ENCODE peak calls at places on chromosome 11, in nine cellular contexts. K is HCT116, Z is heart left ventricle, O is sigmoid colon, L is IMR-90, T is GM12892, F is lower leg skin, U is H54, G is GM12891. H is an unnamed sample.

GRCh38 chr11:15159085-15159484 is 44.4 kb downstream of the INSC start:
- DNase-seq in L (peak; percentile 49), F (no peak), U (peak; percentile 18), Z (no peak), T (no peak), K (peak; percentile 28), O (no peak), G (peak; percentile 18), H (no peak)

GRCh38 chr11:126339866-126340434 is 15.5 kb upstream of the ST3GAL4 start:
- DNase-seq in K (no peak), T (no peak), F (no peak), O (peak; percentile 88), Z (peak; percentile 76), L (peak; percentile 62), U (no peak), G (no peak), H (no peak)

GRCh38 chr11:107018902-107019493 is 722 bp upstream of the GUCY1A2 start:
- DNase-seq in Z (peak; percentile 58), O (peak; percentile 66), U (peak; percentile 47), F (peak; percentile 30), K (no peak), G (peak; percentile 13), L (peak; percentile 61), T (peak; percentile 13), H (peak; percentile 32)

GRCh38 chr11:77065878-77066228 is 918 bp upstream of the CAPN5 start:
- DNase-seq in T (no peak), Z (no peak), F (peak; percentile 31), O (peak; percentile 81), U (no peak), G (no peak), L (peak; percentile 59), K (no peak), H (peak; percentile 85)

GRCh38 chr11:69442012-69442806 is 39.3 kb upstream of the LINC01488 start:
- DNase-seq in Z (no peak), K (no peak), U (no peak), O (peak; percentile 46), F (no peak), L (no peak), T (no peak), G (no peak), H (no peak)

GRCh38 chr11:62444271-62444833 is 25.5 kb downstream of the SCGB1A1 start:
- DNase-seq in K (no peak), U (no peak), G (no peak), Z (peak; percentile 57), T (peak; percentile 49), O (peak; percentile 92), F (peak; percentile 64), L (peak; percentile 75), H (peak; percentile 47)

GRCh38 chr11:38159038-38159437 is 1561.0 kb upstream of the RAG2 start:
- DNase-seq in L (no peak), T (no peak), F (no peak), K (no peak), Z (no peak), U (no peak), O (no peak), G (no peak), H (no peak)

GRCh38 chr11:109864834-109865557 is 228.2 kb upstream of the ZC3H12C start:
- DNase-seq in K (no peak), G (no peak), Z (no peak), T (peak; percentile 3), U (no peak), F (no peak), L (peak; percentile 74), O (no peak), H (no peak)

GRCh38 chr11:70313945-70314344 is 43.5 kb downstream of the PPFIA1 start:
- DNase-seq in G (no peak), L (no peak), U (no peak), T (no peak), K (no peak), O (no peak), Z (no peak), F (no peak), H (no peak)

GRCh38 chr11:30346068-30346688 is 23.3 kb downstream of the ARL14EP start:
- DNase-seq in F (no peak), K (peak; percentile 15), T (no peak), O (no peak), G (no peak), L (peak; percentile 62), U (no peak), Z (no peak), H (peak; percentile 70)

GRCh38 chr11:78354741-78355705 is 62.6 kb downstream of the GAB2 start:
- DNase-seq in U (no peak), T (no peak), G (no peak), O (no peak), L (no peak), K (no peak), Z (no peak), F (no peak), H (peak; percentile 44)
- TF ChIP-seq POLR2A in U (no peak), T (no peak), G (no peak), O (no peak), L (no peak), K (no peak), Z (no peak), F (no peak), H (no peak)

DNA sequence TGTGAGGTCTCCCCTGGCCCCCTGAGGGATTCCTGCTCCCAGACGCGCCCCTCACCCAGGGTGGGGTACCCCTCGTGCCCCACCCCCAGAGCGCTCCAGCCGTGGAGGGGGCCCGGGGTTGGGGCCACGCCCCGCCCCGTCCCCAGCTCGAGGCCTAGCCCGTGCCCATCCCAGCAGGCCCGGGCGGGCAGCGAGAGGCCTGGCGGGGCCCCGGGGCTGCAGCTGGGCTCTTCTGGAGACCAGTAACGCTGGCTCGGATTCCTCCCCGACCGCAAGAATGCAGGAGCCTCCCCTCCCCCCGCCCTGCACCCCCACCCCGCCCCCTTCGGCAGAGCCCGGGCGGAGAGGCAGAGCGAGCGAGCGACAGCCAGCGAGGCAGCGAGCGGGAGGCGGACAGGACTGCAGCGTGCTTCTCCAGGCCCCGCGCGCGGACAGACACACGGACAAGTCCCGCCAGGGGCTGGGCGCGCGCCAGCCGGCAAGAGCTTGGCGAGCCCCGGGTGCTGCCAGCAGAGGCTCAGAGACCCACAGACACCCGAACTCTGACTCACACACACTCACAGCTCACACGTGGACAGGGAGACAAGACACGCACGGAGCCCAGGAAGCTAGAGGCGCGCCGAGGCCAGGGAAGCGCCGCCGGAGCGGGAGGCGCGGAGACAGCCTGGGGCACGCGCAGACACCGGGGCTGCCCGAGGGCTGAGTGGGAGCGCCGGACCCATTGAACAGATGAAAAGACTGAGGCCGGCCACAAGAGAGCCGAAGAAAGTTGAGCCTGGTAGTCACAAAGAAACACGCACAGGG is 15.2 kb downstream of the BCL9L start:
- DNase-seq in G (no peak), L (peak; percentile 92), T (no peak), F (no peak), O (peak; percentile 94), Z (peak; percentile 80), K (no peak), U (no peak), H (peak; percentile 46)
- TF ChIP-seq POLR2A in G (no peak), L (peak; percentile 53), T (no peak), F (no peak), O (peak; percentile 12), Z (peak; percentile 28), K (no peak), U (peak; percentile 48), H (no peak)

DNA sequence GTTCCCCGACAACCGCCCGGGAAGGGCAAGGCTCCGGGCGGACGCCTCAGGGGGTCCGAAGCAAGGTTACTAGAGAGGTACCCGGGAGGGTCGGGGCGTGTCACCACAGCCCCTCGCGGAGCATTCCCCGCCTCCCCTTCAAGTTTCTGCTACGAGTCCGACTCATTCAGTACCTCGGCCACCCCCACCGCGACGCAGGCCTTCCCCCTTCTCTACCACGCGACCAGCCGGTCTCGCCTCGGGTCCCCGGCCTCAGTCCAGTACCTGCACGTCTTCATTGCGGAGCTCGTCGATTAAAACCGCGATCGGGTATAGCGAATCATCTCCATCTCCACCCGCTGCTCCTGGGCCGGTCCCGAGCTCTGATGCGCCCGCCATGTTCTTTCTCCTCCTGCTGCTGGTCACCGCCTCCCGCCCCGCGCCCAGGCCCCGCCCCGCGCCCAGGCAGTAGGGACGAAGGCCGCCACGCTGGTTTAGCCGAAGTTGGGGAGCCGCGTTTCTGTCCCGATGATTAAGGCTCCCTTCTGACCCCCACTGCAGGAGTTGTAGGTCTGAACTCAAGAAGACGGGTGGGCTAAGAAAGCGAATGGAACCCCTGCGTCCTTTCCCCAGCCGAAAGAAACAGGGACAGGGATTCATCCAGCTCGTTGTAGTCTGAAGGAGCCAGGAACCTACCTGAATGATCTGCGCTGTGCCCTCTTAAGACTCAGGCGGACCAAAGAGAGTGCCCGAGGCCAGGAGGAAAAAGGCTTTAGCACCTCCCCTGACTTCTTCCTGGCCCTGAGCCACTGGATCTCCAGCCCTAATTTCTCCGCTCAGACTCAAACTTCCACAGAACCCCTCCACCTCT is at the start of gene PPP2R1B:
- DNase-seq in T (peak; percentile 92), F (peak; percentile 69), L (peak; percentile 44), U (peak; percentile 72), Z (peak; percentile 81), O (peak; percentile 85), K (peak; percentile 23), G (peak; percentile 90), H (peak; percentile 84)
- TF ChIP-seq POLR2A in T (peak; percentile 77), F (no peak), L (peak; percentile 73), U (peak; percentile 48), Z (peak; percentile 36), O (peak; percentile 47), K (peak; percentile 76), G (no peak), H (peak; percentile 85)

DNA sequence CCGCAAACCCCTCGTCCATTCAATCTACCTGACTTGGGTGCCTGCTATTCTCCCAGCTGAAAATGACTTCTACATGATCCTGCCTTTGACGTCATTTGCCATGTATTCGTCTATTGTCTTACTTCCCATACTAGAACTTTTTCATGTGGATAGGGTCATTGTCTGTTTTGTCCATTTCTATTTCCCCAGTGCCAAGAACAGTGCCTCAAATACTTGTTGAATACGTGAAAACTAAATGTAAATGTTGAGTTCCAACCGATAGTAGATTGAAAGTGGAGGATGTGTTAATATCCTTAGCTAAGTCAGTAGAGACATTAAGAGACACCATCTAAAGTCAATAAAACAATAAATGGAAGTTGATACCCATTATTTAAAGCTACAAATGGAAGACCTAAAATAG is 920 bp downstream of the TRIM68 start:
- DNase-seq in U (no peak), O (no peak), K (no peak), G (no peak), F (no peak), L (peak; percentile 7), Z (no peak), T (no peak), H (peak; percentile 7)
- TF ChIP-seq POLR2A in U (no peak), O (no peak), K (no peak), G (no peak), F (no peak), L (no peak), Z (no peak), T (no peak), H (no peak)

GRCh38 chr11:124762077-124762623 is at the start of gene ESAM:
- DNase-seq in Z (peak; percentile 80), T (peak; percentile 76), K (no peak), G (peak; percentile 84), O (no peak), F (no peak), U (no peak), L (no peak), H (peak; percentile 76)
- TF ChIP-seq POLR2A in Z (peak; percentile 87), T (peak; percentile 70), K (no peak), G (peak; percentile 74), O (no peak), F (no peak), U (no peak), L (no peak), H (no peak)

GRCh38 chr11:111654611-111655010 is 52.4 kb downstream of the SIK2 start:
- DNase-seq in O (no peak), K (no peak), U (no peak), G (no peak), L (no peak), T (no peak), Z (no peak), F (no peak), H (no peak)
- TF ChIP-seq POLR2A in O (no peak), K (no peak), U (no peak), G (no peak), L (no peak), T (no peak), Z (no peak), F (no peak), H (no peak)

H was measured in erythroblast.